ENCODE peak calls at places on chromosome 13, in four cellular contexts. W, E, B and K are unnamed samples.

GRCh38 chr13:61410669-61411297 is 4.9 kb downstream of the PCDH20 start:
- DNase-seq in B (no peak), W (peak), E (no peak), K (peak)

GRCh38 chr13:85816413-85816812 is 17.2 kb upstream of the SLITRK6 start:
- DNase-seq in E (no peak), B (no peak), W (no peak), K (no peak)

GRCh38 chr13:102651892-102652291 is 43.0 kb downstream of the METTL21C start:
- DNase-seq in B (no peak), W (no peak), E (no peak), K (peak)

GRCh38 chr13:97191615-97192014 is 30.5 kb upstream of the MBNL2 start:
- DNase-seq in W (no peak), E (no peak), B (no peak), K (no peak)

GRCh38 chr13:93824286-93824685 is 597.7 kb downstream of the GPC6 start:
- DNase-seq in W (no peak), B (no peak), E (no peak), K (no peak)

GRCh38 chr13:30572859-30573275 is 44.9 kb upstream of the USPL1 start:
- DNase-seq in W (peak), B (no peak), E (peak), K (peak)

GRCh38 chr13:85501616-85502015 is 297.6 kb downstream of the SLITRK6 start:
- DNase-seq in E (no peak), W (no peak), B (no peak), K (no peak)

GRCh38 chr13:99150575-99151370 is 49.9 kb upstream of the UBAC2 start:
- DNase-seq in E (peak), W (peak), B (no peak), K (peak)

GRCh38 chr13:81582381-81582780 is 1241.5 kb upstream of the SPRY2 start:
- DNase-seq in B (no peak), E (no peak), W (no peak), K (no peak)

GRCh38 chr13:113647351-113648217 is 10.4 kb downstream of the ATP4B start:
- DNase-seq in B (no peak), W (no peak), E (peak), K (peak)

GRCh38 chr13:47175172-47175806 is 278.4 kb upstream of the HTR2A start:
- DNase-seq in E (peak), W (no peak), B (no peak), K (peak)

GRCh38 chr13:87923713-87924112 is 252.5 kb downstream of the SLITRK5 start:
- DNase-seq in E (no peak), W (no peak), B (no peak), K (no peak)

GRCh38 chr13:51154029-51154555 is 43.0 kb upstream of the C13orf42 start:
- DNase-seq in B (no peak), E (peak), W (no peak), K (peak)

GRCh38 chr13:64154514-64154913 is 2738.9 kb upstream of the PCDH20 start:
- DNase-seq in E (peak), W (peak), B (no peak), K (peak)

GRCh38 chr13:61728468-61728867 is 312.8 kb upstream of the PCDH20 start:
- DNase-seq in W (no peak), E (peak), B (no peak), K (peak)

GRCh38 chr13:77425705-77426104 is 98.8 kb upstream of the MYCBP2 start:
- DNase-seq in B (no peak), E (no peak), W (no peak), K (no peak)

GRCh38 chr13:77751513-77752456 is 54.3 kb downstream of the SLAIN1 start:
- DNase-seq in B (peak), E (peak), W (peak), K (peak)

GRCh38 chr13:99371956-99372355 is 64.8 kb upstream of the GPR183 start:
- DNase-seq in B (peak), E (no peak), W (no peak), K (no peak)

GRCh38 chr13:62706035-62706434 is 1290.4 kb upstream of the PCDH20 start:
- DNase-seq in E (no peak), W (no peak), B (no peak), K (no peak)

GRCh38 chr13:96904232-96904631 is 90.0 kb downstream of the OXGR1 start:
- DNase-seq in W (no peak), B (no peak), E (no peak), K (no peak)

GRCh38 chr13:44410328-44410859 is 36.8 kb downstream of the SERP2 start:
- DNase-seq in E (no peak), W (no peak), B (no peak), K (no peak)

GRCh38 chr13:36787181-36787580 is 31.8 kb upstream of the RFXAP start:
- DNase-seq in W (no peak), B (no peak), E (no peak), K (no peak)

GRCh38 chr13:35855531-35856019 is 275.6 kb downstream of the DCLK1 start:
- DNase-seq in W (peak), E (peak), B (no peak), K (no peak)

GRCh38 chr13:58960909-58961308 is 1202.8 kb downstream of the DIAPH3 start:
- DNase-seq in W (peak), B (no peak), E (peak), K (peak)

GRCh38 chr13:42247883-42248282 is 24.1 kb upstream of the AKAP11 start:
- DNase-seq in W (no peak), E (no peak), B (no peak), K (no peak)

DNA sequence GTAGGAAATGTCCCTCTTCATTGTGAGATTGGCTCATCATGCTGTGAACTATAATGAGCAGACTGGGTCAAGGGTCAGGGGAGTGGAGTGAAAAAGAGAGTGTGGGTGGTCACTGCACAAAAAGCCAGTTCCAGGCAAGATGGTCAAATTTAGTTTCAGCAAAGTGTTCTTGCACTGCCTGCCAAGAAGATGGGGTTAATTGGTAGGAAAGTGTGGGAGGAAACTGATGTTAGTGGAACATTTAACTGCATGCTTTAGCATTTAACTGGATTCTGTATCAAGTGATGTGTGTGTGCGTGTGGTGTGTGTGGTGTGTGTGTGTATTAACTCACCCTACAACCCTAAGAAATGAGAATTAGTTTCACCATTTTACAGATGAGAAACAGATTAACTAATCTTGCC is 131.6 kb downstream of the COG6 start:
- DNase-seq in W (no peak), B (no peak), E (peak), K (no peak)
- H3K4me3 ChIP-seq in W (no peak), B (no peak), E (no peak), K (no peak)

GRCh38 chr13:110412132-110412912 is 105.2 kb downstream of the COL4A2 start:
- DNase-seq in B (peak), E (peak), W (peak), K (peak)
- H3K4me3 ChIP-seq in B (no peak), E (no peak), W (no peak), K (no peak)

GRCh38 chr13:50129065-50129922 is 114.0 kb downstream of the KCNRG start:
- DNase-seq in E (no peak), B (no peak), W (no peak), K (no peak)
- H3K4me3 ChIP-seq in E (peak), B (no peak), W (no peak), K (peak)

DNA sequence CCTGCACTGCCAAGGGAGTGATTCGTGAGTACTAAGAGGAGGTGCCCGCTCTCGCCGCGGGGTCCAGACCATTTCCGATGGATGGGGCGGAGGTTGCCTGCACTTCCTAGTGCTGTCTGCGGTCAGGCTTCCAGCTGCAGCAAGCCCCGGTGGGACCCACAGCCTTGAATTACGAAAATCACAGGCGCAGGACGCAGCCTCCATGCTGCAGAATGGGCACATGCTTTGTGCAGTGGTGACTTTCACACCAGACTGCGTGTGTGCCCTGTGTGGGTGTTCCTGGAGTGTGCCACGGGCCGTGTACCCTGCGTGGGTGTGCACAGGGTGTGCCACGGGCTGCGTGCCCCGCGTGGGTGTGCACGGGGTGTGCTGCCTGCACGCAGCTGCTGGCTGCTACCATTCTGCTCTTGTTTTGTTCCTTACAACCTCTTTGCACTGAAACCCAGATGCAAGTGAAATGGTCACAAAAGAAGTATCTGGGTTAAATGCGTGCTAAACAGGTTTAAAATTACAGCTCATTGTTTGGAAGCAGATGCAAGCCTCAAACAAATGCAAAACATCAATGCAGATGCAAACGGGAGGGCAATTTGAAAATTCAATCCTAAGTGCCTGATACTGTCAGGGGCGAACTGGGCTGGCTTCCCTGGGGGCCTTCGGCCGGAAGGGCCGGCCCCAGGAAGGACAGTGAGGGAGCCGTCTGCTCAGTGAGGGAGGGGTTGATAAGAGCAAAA is 221.2 kb upstream of the SOX1 start:
- DNase-seq in E (no peak), W (peak), B (no peak), K (no peak)
- H3K4me3 ChIP-seq in E (no peak), W (no peak), B (no peak), K (no peak)

GRCh38 chr13:21668665-21669599 is 1.9 kb upstream of the FGF9 start:
- DNase-seq in B (no peak), E (peak), W (no peak), K (peak)
- H3K4me3 ChIP-seq in B (peak), E (peak), W (peak), K (peak)